ENCODE peak calls at places on chromosomes 11 and 22, in six cellular contexts. One of them, this sample, is unnamed.
A peak's percentile ranks its signal among the peaks of the same experiment; 100 is the strongest.

GRCh38 chr11:70108250-70108649 is 30.1 kb downstream of the ANO1 start:
- DNase-seq in A549: no peak
- DNase-seq in HCT116: no peak
- DNase-seq in breast epithelium: no peak
- DNase-seq in stomach: no peak
- DNase-seq in HepG2: no peak
- DNase-seq in this sample: no peak

GRCh38 chr11:7555067-7555699 is 41.4 kb downstream of the PPFIBP2 start:
- DNase-seq in breast epithelium: peak; percentile 69
- DNase-seq in HCT116: no peak
- DNase-seq in A549: no peak
- DNase-seq in HepG2: no peak
- DNase-seq in stomach: peak; percentile 85
- DNase-seq in this sample: no peak

GRCh38 chr11:127919206-127920000 is 668.0 kb downstream of the ETS1 start:
- DNase-seq in A549: no peak
- DNase-seq in stomach: no peak
- DNase-seq in HepG2: no peak
- DNase-seq in breast epithelium: no peak
- DNase-seq in HCT116: no peak
- DNase-seq in this sample: no peak

GRCh38 chr11:134236834-134237556 is 12.5 kb downstream of the VPS26B start:
- DNase-seq in A549: no peak
- DNase-seq in breast epithelium: no peak
- DNase-seq in HepG2: no peak
- DNase-seq in stomach: no peak
- DNase-seq in HCT116: no peak
- DNase-seq in this sample: no peak

GRCh38 chr11:64885367-64886286 is 7.2 kb upstream of the EHD1 start:
- DNase-seq in HepG2: peak; percentile 82
- DNase-seq in breast epithelium: no peak
- DNase-seq in HCT116: no peak
- DNase-seq in stomach: no peak
- DNase-seq in A549: peak; percentile 68
- DNase-seq in this sample: no peak

GRCh38 chr11:104609297-104609696 is 289.0 kb downstream of the CASP12 start:
- DNase-seq in A549: peak; percentile 16
- DNase-seq in HepG2: peak; percentile 24
- DNase-seq in breast epithelium: no peak
- DNase-seq in stomach: no peak
- DNase-seq in HCT116: peak; percentile 28
- DNase-seq in this sample: peak; percentile 14

GRCh38 chr22:35043251-35043931 is 22.6 kb upstream of the ISX start:
- DNase-seq in HCT116: no peak
- DNase-seq in A549: no peak
- DNase-seq in breast epithelium: no peak
- DNase-seq in HepG2: no peak
- DNase-seq in stomach: no peak
- DNase-seq in this sample: no peak

GRCh38 chr11:128553662-128554392 is 33.5 kb downstream of the ETS1 start:
- DNase-seq in breast epithelium: no peak
- DNase-seq in stomach: no peak
- DNase-seq in A549: peak; percentile 6
- DNase-seq in HCT116: no peak
- DNase-seq in HepG2: no peak
- DNase-seq in this sample: no peak

GRCh38 chr11:119607726-119608125 is 121.3 kb downstream of the NECTIN1 start:
- DNase-seq in stomach: no peak
- DNase-seq in HepG2: no peak
- DNase-seq in HCT116: no peak
- DNase-seq in breast epithelium: no peak
- DNase-seq in A549: no peak
- DNase-seq in this sample: no peak

GRCh38 chr11:1761857-1762536 is 1.7 kb downstream of the CTSD start:
- DNase-seq in stomach: no peak
- DNase-seq in breast epithelium: no peak
- DNase-seq in HepG2: no peak
- DNase-seq in A549: no peak
- DNase-seq in HCT116: no peak
- DNase-seq in this sample: no peak

GRCh38 chr11:113384551-113384950 is 3.0 kb upstream of the ANKK1 start:
- DNase-seq in HCT116: no peak
- DNase-seq in A549: peak; percentile 7
- DNase-seq in HepG2: peak; percentile 29
- DNase-seq in breast epithelium: no peak
- DNase-seq in stomach: no peak
- DNase-seq in this sample: peak; percentile 66

GRCh38 chr11:95279921-95280861 is 49.2 kb upstream of the SESN3 start:
- DNase-seq in stomach: no peak
- DNase-seq in A549: no peak
- DNase-seq in HCT116: no peak
- DNase-seq in HepG2: no peak
- DNase-seq in breast epithelium: no peak
- DNase-seq in this sample: no peak

GRCh38 chr22:27962268-27963191 is 43.5 kb upstream of the PITPNB start:
- DNase-seq in HCT116: no peak
- DNase-seq in breast epithelium: no peak
- DNase-seq in stomach: no peak
- DNase-seq in A549: no peak
- DNase-seq in HepG2: no peak
- DNase-seq in this sample: no peak

GRCh38 chr11:103091441-103091809 is 535 bp downstream of the DCUN1D5 start:
- DNase-seq in HCT116: no peak
- DNase-seq in stomach: peak; percentile 36
- DNase-seq in A549: peak; percentile 33
- DNase-seq in breast epithelium: no peak
- DNase-seq in HepG2: peak; percentile 32
- DNase-seq in this sample: peak; percentile 2

GRCh38 chr22:18947905-18948304 is 11.8 kb upstream of the PRODH start:
- DNase-seq in stomach: no peak
- DNase-seq in HCT116: no peak
- DNase-seq in HepG2: no peak
- DNase-seq in breast epithelium: peak; percentile 45
- DNase-seq in A549: no peak
- DNase-seq in this sample: no peak

GRCh38 chr11:11022126-11022730 is 164.4 kb upstream of the ZBED5 start:
- DNase-seq in stomach: no peak
- DNase-seq in HCT116: peak; percentile 12
- DNase-seq in HepG2: no peak
- DNase-seq in A549: peak; percentile 16
- DNase-seq in breast epithelium: no peak
- DNase-seq in this sample: peak; percentile 28

GRCh38 chr11:76747428-76747979 is 35.7 kb upstream of the TSKU start:
- DNase-seq in HCT116: no peak
- DNase-seq in A549: no peak
- DNase-seq in stomach: no peak
- DNase-seq in breast epithelium: no peak
- DNase-seq in HepG2: no peak
- DNase-seq in this sample: no peak

GRCh38 chr11:76742912-76743311 is 40.2 kb upstream of the TSKU start:
- DNase-seq in HCT116: no peak
- DNase-seq in breast epithelium: no peak
- DNase-seq in stomach: no peak
- DNase-seq in HepG2: no peak
- DNase-seq in A549: no peak
- DNase-seq in this sample: no peak

GRCh38 chr11:76744186-76745058 is 38.7 kb upstream of the TSKU start:
- DNase-seq in HCT116: no peak
- DNase-seq in HepG2: no peak
- DNase-seq in stomach: no peak
- DNase-seq in breast epithelium: no peak
- DNase-seq in A549: no peak
- DNase-seq in this sample: no peak

GRCh38 chr11:76745059-76745376 is 38.1 kb upstream of the TSKU start:
- DNase-seq in HepG2: no peak
- DNase-seq in breast epithelium: no peak
- DNase-seq in A549: no peak
- DNase-seq in stomach: no peak
- DNase-seq in HCT116: no peak
- DNase-seq in this sample: no peak

DNA sequence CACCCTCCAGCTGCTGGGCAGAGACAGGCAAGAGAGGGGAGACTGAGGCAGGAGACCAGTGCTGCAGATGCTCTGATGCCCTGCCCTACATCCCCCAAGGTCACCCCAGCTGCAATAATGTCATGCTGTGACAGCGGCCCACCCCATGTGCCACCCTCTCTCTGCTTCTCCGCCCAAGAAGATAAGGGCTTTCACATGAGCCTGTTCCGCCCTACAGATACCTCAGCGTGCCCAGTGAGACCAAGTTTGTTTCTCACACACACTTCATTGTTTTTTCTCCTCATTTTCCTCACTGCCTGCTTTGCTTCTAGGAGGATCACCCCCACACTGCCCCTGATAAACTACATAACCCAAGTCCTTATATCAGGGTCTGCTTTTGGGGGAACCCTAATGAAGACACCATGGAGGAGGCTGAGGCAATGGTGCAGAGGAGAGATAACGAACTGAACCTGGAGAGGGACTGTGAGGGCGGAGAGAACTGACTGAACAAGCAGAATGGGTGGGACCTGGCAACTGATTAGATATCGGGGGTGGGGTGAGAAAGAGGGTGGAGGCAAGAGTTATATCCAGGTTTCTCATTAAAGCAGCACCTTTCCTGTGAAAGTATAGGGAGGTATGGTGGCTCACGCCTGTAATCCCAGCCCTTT is 37.5 kb upstream of the TSKU start:
- DNase-seq in stomach: peak; percentile 66
- DNase-seq in HepG2: no peak
- DNase-seq in breast epithelium: no peak
- DNase-seq in A549: no peak
- DNase-seq in HCT116: no peak
- DNase-seq in this sample: no peak
- TF ChIP-seq POLR2A in stomach: no peak
- TF ChIP-seq POLR2A in HepG2: no peak
- TF ChIP-seq POLR2A in breast epithelium: no peak
- TF ChIP-seq POLR2A in A549: no peak
- TF ChIP-seq POLR2A in HCT116: no peak
- TF ChIP-seq POLR2A in this sample: no peak

DNA sequence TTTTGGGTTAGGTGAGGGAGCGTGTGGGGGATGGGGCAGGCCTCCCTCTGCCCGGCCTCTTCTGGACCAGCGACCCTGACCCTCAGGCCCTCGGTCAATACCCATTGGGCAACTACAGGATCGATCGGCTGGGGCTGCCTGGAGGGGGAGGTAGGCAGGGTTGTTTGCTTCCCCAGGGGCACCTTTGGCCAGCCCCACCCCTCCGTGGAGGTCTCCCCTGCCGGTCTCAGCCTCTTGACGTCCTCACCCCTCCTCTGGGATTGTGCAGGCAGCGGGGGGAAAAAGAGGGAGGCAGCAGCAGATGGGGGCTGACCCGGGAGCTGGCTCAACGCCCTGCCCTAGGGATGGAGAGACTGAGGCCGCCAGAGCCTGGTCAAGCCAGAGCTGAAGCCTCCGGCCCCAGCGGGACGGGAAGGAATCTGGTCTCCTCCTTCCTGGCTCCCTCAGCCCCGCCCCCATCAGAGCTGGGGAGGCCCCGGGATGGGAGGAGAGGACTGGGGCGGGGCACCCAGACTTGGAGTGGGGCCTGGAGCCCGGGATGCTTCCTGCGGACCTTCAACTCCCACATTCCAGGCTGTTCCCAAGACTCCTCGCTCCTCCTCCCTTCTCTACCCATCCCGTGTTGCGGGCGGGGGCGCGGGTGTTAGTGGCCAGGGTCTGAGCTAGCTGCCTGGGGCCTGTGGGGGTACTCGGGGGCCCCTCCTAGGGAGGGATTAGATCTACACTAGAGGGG is 14.4 kb upstream of the CDC42EP1 start:
- DNase-seq in breast epithelium: peak; percentile 89
- DNase-seq in stomach: peak; percentile 95
- DNase-seq in A549: peak; percentile 87
- DNase-seq in HCT116: no peak
- DNase-seq in HepG2: peak; percentile 91
- DNase-seq in this sample: peak; percentile 69
- TF ChIP-seq POLR2A in breast epithelium: peak; percentile 72
- TF ChIP-seq POLR2A in stomach: no peak
- TF ChIP-seq POLR2A in A549: peak; percentile 61
- TF ChIP-seq POLR2A in HCT116: no peak
- TF ChIP-seq POLR2A in HepG2: peak; percentile 48
- TF ChIP-seq POLR2A in this sample: peak; percentile 69

GRCh38 chr11:68839054-68839865 is 2.5 kb downstream of the CPT1A start:
- DNase-seq in stomach: peak; percentile 98
- DNase-seq in A549: peak; percentile 91
- DNase-seq in HCT116: peak; percentile 69
- DNase-seq in HepG2: peak; percentile 86
- DNase-seq in breast epithelium: peak; percentile 98
- DNase-seq in this sample: peak; percentile 98
- TF ChIP-seq POLR2A in stomach: no peak
- TF ChIP-seq POLR2A in A549: no peak
- TF ChIP-seq POLR2A in HCT116: no peak
- TF ChIP-seq POLR2A in HepG2: peak; percentile 35
- TF ChIP-seq POLR2A in breast epithelium: peak; percentile 27
- TF ChIP-seq POLR2A in this sample: peak; percentile 43

GRCh38 chr22:46251816-46252380 is 1.8 kb upstream of the CDPF1 start:
- DNase-seq in A549: no peak
- DNase-seq in HepG2: no peak
- DNase-seq in stomach: no peak
- DNase-seq in HCT116: no peak
- DNase-seq in breast epithelium: no peak
- DNase-seq in this sample: no peak

GRCh38 chr22:46250783-46251125 is 661 bp upstream of the CDPF1 start:
- DNase-seq in A549: no peak
- DNase-seq in breast epithelium: no peak
- DNase-seq in HepG2: no peak
- DNase-seq in stomach: no peak
- DNase-seq in HCT116: no peak
- DNase-seq in this sample: no peak

GRCh38 chr22:46251266-46251665 is 1.2 kb upstream of the CDPF1 start:
- DNase-seq in HCT116: no peak
- DNase-seq in stomach: no peak
- DNase-seq in A549: no peak
- DNase-seq in breast epithelium: no peak
- DNase-seq in HepG2: no peak
- DNase-seq in this sample: no peak

GRCh38 chr22:46247443-46247975 is 2.6 kb downstream of the CDPF1 start:
- DNase-seq in stomach: no peak
- DNase-seq in A549: no peak
- DNase-seq in HepG2: no peak
- DNase-seq in HCT116: no peak
- DNase-seq in breast epithelium: no peak
- DNase-seq in this sample: no peak

DNA sequence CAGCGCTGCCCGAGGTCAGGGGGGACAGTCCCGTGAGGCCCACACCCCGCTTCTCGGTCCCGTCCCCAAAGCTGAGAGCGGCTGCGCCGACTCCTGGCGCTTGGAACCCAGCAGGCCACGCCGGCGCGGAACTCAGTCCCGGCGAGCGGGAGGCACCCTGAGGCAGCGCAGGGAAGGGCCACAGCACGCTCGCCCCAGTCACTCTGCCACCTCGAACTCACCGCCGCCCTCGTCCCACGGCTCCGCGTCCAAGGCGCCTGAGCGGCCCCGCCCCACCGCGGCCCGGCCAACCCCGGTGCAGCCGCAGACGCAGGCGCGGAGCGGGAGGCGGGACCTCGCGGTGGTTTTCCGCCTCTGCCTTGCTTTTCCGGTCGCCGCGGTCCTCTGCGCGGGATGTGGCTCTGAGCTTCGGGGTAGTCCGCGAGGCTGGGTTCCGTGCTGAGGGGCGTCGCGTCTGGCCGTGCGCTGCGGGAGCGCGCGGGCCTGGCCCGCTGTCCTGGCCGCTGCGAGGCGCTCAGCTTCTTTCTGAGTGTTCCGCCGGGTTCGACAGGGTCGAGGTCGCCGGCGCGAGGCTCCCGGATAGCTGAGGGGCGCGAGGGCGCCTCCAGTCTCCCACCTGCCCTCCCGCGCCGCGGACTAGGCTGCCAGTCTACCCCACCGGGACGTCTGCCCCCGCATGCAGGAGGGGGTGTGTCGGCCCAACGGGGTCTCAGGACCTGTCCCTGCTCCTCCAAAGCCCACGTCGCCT is at the start of gene CDPF1:
- DNase-seq in HepG2: peak; percentile 73
- DNase-seq in HCT116: peak; percentile 59
- DNase-seq in A549: peak; percentile 77
- DNase-seq in breast epithelium: peak; percentile 91
- DNase-seq in stomach: peak; percentile 94
- DNase-seq in this sample: peak; percentile 83
- TF ChIP-seq POLR2A in HepG2: peak; percentile 97
- TF ChIP-seq POLR2A in HCT116: peak; percentile 88
- TF ChIP-seq POLR2A in A549: peak; percentile 74
- TF ChIP-seq POLR2A in breast epithelium: peak; percentile 52
- TF ChIP-seq POLR2A in stomach: no peak
- TF ChIP-seq POLR2A in this sample: peak; percentile 90

This sample was measured in H54.